ENCODE peak calls at places on chromosomes 6 and 20, in nine cellular contexts. M, B, C, W, R, T, S, L and Q are unnamed samples.

GRCh38 chr6:114304304-114304887 is 38.4 kb downstream of the HS3ST5 start:
- DNase-seq in R (peak; percentile 47), S (no peak), M (no peak), L (no peak), W (no peak), C (no peak), T (peak; percentile 3), B (peak; percentile 24), Q (no peak)

GRCh38 chr6:132764370-132764769 is 6.7 kb upstream of the VNN2 start:
- DNase-seq in C (peak; percentile 73), R (peak; percentile 82), T (no peak), L (no peak), B (peak; percentile 83), S (no peak), W (no peak), M (no peak), Q (no peak)

GRCh38 chr6:105981002-105981887 is 104.9 kb upstream of the PRDM1 start:
- DNase-seq in L (no peak), B (no peak), T (no peak), M (no peak), R (no peak), W (no peak), S (no peak), C (no peak), Q (no peak)

GRCh38 chr6:63347599-63347998 is 27.8 kb upstream of the LGSN start:
- DNase-seq in B (peak; percentile 93), S (no peak), T (peak; percentile 49), L (no peak), C (peak; percentile 75), W (no peak), M (no peak), R (peak; percentile 76), Q (no peak)

GRCh38 chr20:45341939-45342862 is 6.0 kb downstream of the SDC4 start:
- DNase-seq in L (no peak), B (peak; percentile 74), T (no peak), R (peak; percentile 56), W (peak; percentile 50), C (peak; percentile 55), M (peak; percentile 86), S (no peak), Q (peak; percentile 80)

GRCh38 chr20:48308232-48308781 is 519.5 kb downstream of the PREX1 start:
- DNase-seq in B (no peak), L (no peak), S (no peak), M (no peak), T (no peak), C (no peak), W (no peak), R (no peak), Q (no peak)

GRCh38 chr6:40477246-40478126 is 109.7 kb downstream of the LRFN2 start:
- DNase-seq in M (no peak), S (no peak), B (no peak), R (no peak), W (peak; percentile 13), C (no peak), T (no peak), L (no peak), Q (no peak)

GRCh38 chr6:1665214-1665613 is 55.5 kb downstream of the FOXC1 start:
- DNase-seq in B (no peak), W (no peak), T (no peak), S (no peak), L (no peak), R (no peak), M (no peak), C (no peak), Q (no peak)

GRCh38 chr6:107323133-107323785 is 136.1 kb downstream of the PDSS2 start:
- DNase-seq in C (no peak), T (no peak), W (no peak), R (peak; percentile 44), M (no peak), B (peak; percentile 66), L (no peak), S (no peak), Q (no peak)

GRCh38 chr6:76885861-76886301 is 577.4 kb downstream of the HTR1B start:
- DNase-seq in T (no peak), C (peak; percentile 5), S (no peak), W (no peak), B (peak; percentile 19), R (peak; percentile 39), L (no peak), M (no peak), Q (no peak)

GRCh38 chr6:125340175-125340835 is 38.5 kb upstream of the HDDC2 start:
- DNase-seq in M (no peak), B (no peak), C (no peak), T (no peak), W (no peak), R (no peak), S (no peak), L (no peak), Q (no peak)

GRCh38 chr6:158789115-158789917 is 29.9 kb downstream of the EZR start:
- DNase-seq in R (no peak), C (no peak), T (no peak), S (no peak), L (peak; percentile 35), M (no peak), W (no peak), B (no peak), Q (peak; percentile 32)

GRCh38 chr6:1593958-1594314 is 15.8 kb upstream of the FOXC1 start:
- DNase-seq in B (no peak), R (no peak), M (no peak), S (no peak), W (no peak), C (no peak), L (no peak), T (no peak), Q (no peak)

GRCh38 chr6:121896771-121897170 is 461.3 kb downstream of the GJA1 start:
- DNase-seq in M (no peak), S (no peak), L (no peak), R (no peak), W (no peak), C (no peak), T (no peak), B (peak; percentile 26), Q (no peak)

GRCh38 chr6:157848693-157849092 is 25.6 kb downstream of the SNX9 start:
- DNase-seq in W (no peak), L (no peak), S (no peak), M (no peak), T (no peak), B (no peak), R (no peak), C (no peak), Q (no peak)

GRCh38 chr6:53811082-53811481 is 16.3 kb downstream of the LRRC1 start:
- DNase-seq in M (peak; percentile 92), R (no peak), B (no peak), T (peak; percentile 65), W (no peak), C (no peak), L (no peak), S (no peak), Q (peak; percentile 73)

GRCh38 chr20:64109831-64110391 is 2.5 kb upstream of the NPBWR2 start:
- DNase-seq in S (peak; percentile 0), M (no peak), T (no peak), W (no peak), C (no peak), L (no peak), B (no peak), R (no peak), Q (peak; percentile 31)

GRCh38 chr6:42279966-42280629 is 62.4 kb upstream of the MRPS10 start:
- DNase-seq in S (no peak), W (no peak), T (no peak), B (peak; percentile 59), L (no peak), R (peak; percentile 76), M (peak; percentile 25), C (peak; percentile 53), Q (no peak)

GRCh38 chr6:29301401-29301800 is at the start of gene OR14J1:
- DNase-seq in R (no peak), S (no peak), M (no peak), C (no peak), L (no peak), W (no peak), B (no peak), T (no peak), Q (no peak)

GRCh38 chr20:21741266-21741665 is 35.8 kb downstream of the PAX1 start:
- DNase-seq in T (no peak), B (no peak), C (no peak), S (no peak), W (no peak), L (no peak), R (no peak), M (no peak), Q (no peak)

GRCh38 chr20:34493646-34494045 is 22.6 kb upstream of the DYNLRB1 start:
- DNase-seq in W (no peak), M (no peak), S (no peak), C (no peak), B (peak; percentile 55), T (no peak), R (no peak), L (no peak), Q (no peak)

GRCh38 chr20:420169-420620 is 12.1 kb downstream of the RBCK1 start:
- DNase-seq in M (no peak), R (no peak), C (no peak), S (no peak), B (no peak), L (no peak), T (no peak), W (no peak), Q (no peak)

GRCh38 chr20:61953789-61954125 is 111.9 kb downstream of the TAF4 start:
- DNase-seq in S (no peak), M (no peak), R (no peak), B (no peak), W (no peak), T (no peak), C (no peak), L (no peak), Q (no peak)

GRCh38 chr6:138035070-138035469 is 72.1 kb downstream of the PERP start:
- DNase-seq in C (peak; percentile 83), S (no peak), R (no peak), B (no peak), T (no peak), M (peak; percentile 41), W (no peak), L (no peak), Q (peak; percentile 78)

GRCh38 chr6:169070506-169071176 is 183.0 kb downstream of the THBS2 start:
- DNase-seq in L (no peak), R (peak; percentile 98), C (peak; percentile 93), B (peak; percentile 100), T (peak; percentile 88), W (no peak), S (no peak), M (peak; percentile 11), Q (peak; percentile 72)

GRCh38 chr6:119979862-119980261 is 630.3 kb upstream of the MAN1A1 start:
- DNase-seq in R (peak; percentile 12), W (no peak), B (peak; percentile 2), T (peak; percentile 15), M (no peak), L (no peak), S (no peak), C (no peak), Q (no peak)

GRCh38 chr6:132414332-132414731 is 13.1 kb upstream of the MOXD1 start:
- DNase-seq in L (no peak), C (no peak), W (no peak), R (no peak), T (no peak), S (no peak), B (no peak), M (no peak), Q (no peak)

GRCh38 chr6:75196051-75196743 is 9.7 kb downstream of the COL12A1 start:
- DNase-seq in C (peak; percentile 63), L (no peak), W (no peak), T (no peak), M (no peak), R (no peak), B (peak; percentile 80), S (no peak), Q (no peak)

GRCh38 chr6:105424177-105424783 is 21.4 kb upstream of the PREP start:
- DNase-seq in M (no peak), R (peak; percentile 77), S (peak; percentile 20), T (peak; percentile 62), L (peak; percentile 34), W (no peak), C (peak; percentile 62), B (peak; percentile 63), Q (peak; percentile 48)

GRCh38 chr6:48490658-48491057 is 379.7 kb upstream of the PTCHD4 start:
- DNase-seq in B (no peak), S (no peak), R (no peak), L (no peak), M (no peak), T (no peak), C (no peak), W (no peak), Q (no peak)